ENCODE peak calls at places on chromosomes 3 and 15, in nine cellular contexts. One of them, this sample, is unnamed.

GRCh38 chr3:157417247-157417646 is 19.4 kb upstream of the PTX3 start:
- DNase-seq in GM23338: no peak
- DNase-seq in stomach: no peak
- DNase-seq in brain microvascular endothelial cell: no peak
- DNase-seq in pancreas: no peak
- DNase-seq in fibroblast of lung: no peak
- DNase-seq in psoas muscle: no peak
- DNase-seq in CD8-positive, alpha-beta T cell: no peak
- DNase-seq in spleen: no peak
- DNase-seq in this sample: no peak

GRCh38 chr3:42689421-42690014 is 4.2 kb downstream of the KLHL40 start:
- DNase-seq in psoas muscle: no peak
- DNase-seq in fibroblast of lung: no peak
- DNase-seq in CD8-positive, alpha-beta T cell: no peak
- DNase-seq in brain microvascular endothelial cell: no peak
- DNase-seq in spleen: peak
- DNase-seq in GM23338: no peak
- DNase-seq in pancreas: no peak
- DNase-seq in stomach: no peak
- DNase-seq in this sample: no peak

GRCh38 chr3:153963012-153963411 is 158.2 kb upstream of the ARHGEF26 start:
- DNase-seq in brain microvascular endothelial cell: no peak
- DNase-seq in spleen: no peak
- DNase-seq in pancreas: no peak
- DNase-seq in stomach: no peak
- DNase-seq in GM23338: no peak
- DNase-seq in CD8-positive, alpha-beta T cell: no peak
- DNase-seq in fibroblast of lung: no peak
- DNase-seq in psoas muscle: no peak
- DNase-seq in this sample: no peak

GRCh38 chr15:80591938-80592825 is 102.9 kb upstream of the ABHD17C start:
- DNase-seq in fibroblast of lung: no peak
- DNase-seq in spleen: no peak
- DNase-seq in psoas muscle: no peak
- DNase-seq in GM23338: no peak
- DNase-seq in CD8-positive, alpha-beta T cell: no peak
- DNase-seq in brain microvascular endothelial cell: no peak
- DNase-seq in pancreas: no peak
- DNase-seq in stomach: no peak
- DNase-seq in this sample: no peak

GRCh38 chr3:71102111-71103039 is 481.2 kb downstream of the FOXP1 start:
- DNase-seq in CD8-positive, alpha-beta T cell: no peak
- DNase-seq in pancreas: no peak
- DNase-seq in fibroblast of lung: peak
- DNase-seq in GM23338: no peak
- DNase-seq in brain microvascular endothelial cell: peak
- DNase-seq in spleen: no peak
- DNase-seq in stomach: no peak
- DNase-seq in psoas muscle: no peak
- DNase-seq in this sample: no peak

GRCh38 chr3:61876797-61877196 is 315.4 kb downstream of the PTPRG start:
- DNase-seq in CD8-positive, alpha-beta T cell: no peak
- DNase-seq in GM23338: no peak
- DNase-seq in stomach: no peak
- DNase-seq in spleen: no peak
- DNase-seq in pancreas: no peak
- DNase-seq in fibroblast of lung: peak
- DNase-seq in psoas muscle: no peak
- DNase-seq in brain microvascular endothelial cell: no peak
- DNase-seq in this sample: no peak

GRCh38 chr3:187986514-187986934 is 167.4 kb upstream of the LPP start:
- DNase-seq in psoas muscle: peak
- DNase-seq in spleen: no peak
- DNase-seq in GM23338: no peak
- DNase-seq in pancreas: no peak
- DNase-seq in CD8-positive, alpha-beta T cell: peak
- DNase-seq in stomach: no peak
- DNase-seq in fibroblast of lung: peak
- DNase-seq in brain microvascular endothelial cell: peak
- DNase-seq in this sample: no peak

GRCh38 chr3:159850481-159850880 is 138.2 kb upstream of the IL12A start:
- DNase-seq in stomach: no peak
- DNase-seq in spleen: no peak
- DNase-seq in fibroblast of lung: no peak
- DNase-seq in psoas muscle: no peak
- DNase-seq in pancreas: no peak
- DNase-seq in CD8-positive, alpha-beta T cell: no peak
- DNase-seq in brain microvascular endothelial cell: no peak
- DNase-seq in GM23338: no peak
- DNase-seq in this sample: no peak

GRCh38 chr15:31306426-31307269 is 20.0 kb upstream of the KLF13 start:
- DNase-seq in CD8-positive, alpha-beta T cell: no peak
- DNase-seq in stomach: peak
- DNase-seq in psoas muscle: peak
- DNase-seq in fibroblast of lung: no peak
- DNase-seq in spleen: no peak
- DNase-seq in GM23338: peak
- DNase-seq in brain microvascular endothelial cell: no peak
- DNase-seq in pancreas: peak
- DNase-seq in this sample: peak

GRCh38 chr3:178084938-178085816 is 451.1 kb upstream of the KCNMB2 start:
- DNase-seq in CD8-positive, alpha-beta T cell: peak
- DNase-seq in GM23338: peak
- DNase-seq in psoas muscle: peak
- DNase-seq in brain microvascular endothelial cell: peak
- DNase-seq in stomach: peak
- DNase-seq in fibroblast of lung: peak
- DNase-seq in pancreas: peak
- DNase-seq in spleen: no peak
- DNase-seq in this sample: peak

GRCh38 chr15:89533861-89534544 is 37.6 kb upstream of the RHCG start:
- DNase-seq in GM23338: no peak
- DNase-seq in pancreas: no peak
- DNase-seq in fibroblast of lung: no peak
- DNase-seq in stomach: no peak
- DNase-seq in CD8-positive, alpha-beta T cell: no peak
- DNase-seq in psoas muscle: no peak
- DNase-seq in brain microvascular endothelial cell: peak
- DNase-seq in spleen: no peak
- DNase-seq in this sample: no peak

GRCh38 chr3:111695584-111696213 is 100.6 kb upstream of the ZBED2 start:
- DNase-seq in spleen: no peak
- DNase-seq in GM23338: no peak
- DNase-seq in stomach: no peak
- DNase-seq in pancreas: no peak
- DNase-seq in CD8-positive, alpha-beta T cell: no peak
- DNase-seq in brain microvascular endothelial cell: peak
- DNase-seq in psoas muscle: no peak
- DNase-seq in fibroblast of lung: peak
- DNase-seq in this sample: no peak

GRCh38 chr15:57527382-57528091 is 64.2 kb upstream of the MYZAP start:
- DNase-seq in brain microvascular endothelial cell: peak
- DNase-seq in pancreas: no peak
- DNase-seq in stomach: no peak
- DNase-seq in GM23338: peak
- DNase-seq in fibroblast of lung: peak
- DNase-seq in spleen: no peak
- DNase-seq in CD8-positive, alpha-beta T cell: no peak
- DNase-seq in psoas muscle: no peak
- DNase-seq in this sample: no peak

DNA sequence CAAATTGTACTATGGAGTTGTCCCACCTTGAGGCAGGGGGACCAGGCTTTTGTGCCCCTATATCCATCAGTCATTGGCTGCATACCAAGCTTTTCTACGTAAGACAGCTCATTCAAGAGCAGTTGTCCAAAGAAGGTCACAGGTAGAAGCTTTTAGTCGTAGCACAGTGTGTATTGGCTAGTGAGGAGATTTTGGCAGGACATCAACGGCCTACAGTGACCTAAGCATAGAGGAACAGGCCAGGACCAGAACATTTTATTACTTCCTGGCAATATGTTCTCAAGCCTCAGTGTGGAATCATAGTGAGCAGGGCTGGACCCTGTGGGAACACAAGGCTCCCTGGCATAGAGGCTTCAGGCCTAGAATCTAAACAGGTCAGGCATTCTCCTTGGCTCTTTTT is 105.4 kb upstream of the ANKRD28 start:
- DNase-seq in pancreas: no peak
- DNase-seq in brain microvascular endothelial cell: no peak
- DNase-seq in fibroblast of lung: peak
- DNase-seq in CD8-positive, alpha-beta T cell: no peak
- DNase-seq in GM23338: no peak
- DNase-seq in stomach: peak
- DNase-seq in psoas muscle: peak
- DNase-seq in spleen: no peak
- DNase-seq in this sample: no peak
- H3K27ac ChIP-seq in pancreas: peak
- H3K27ac ChIP-seq in brain microvascular endothelial cell: no peak
- H3K27ac ChIP-seq in fibroblast of lung: no peak
- H3K27ac ChIP-seq in CD8-positive, alpha-beta T cell: no peak
- H3K27ac ChIP-seq in GM23338: no peak
- H3K27ac ChIP-seq in stomach: peak
- H3K27ac ChIP-seq in psoas muscle: peak
- H3K27ac ChIP-seq in spleen: no peak
- H3K27ac ChIP-seq in this sample: no peak

DNA sequence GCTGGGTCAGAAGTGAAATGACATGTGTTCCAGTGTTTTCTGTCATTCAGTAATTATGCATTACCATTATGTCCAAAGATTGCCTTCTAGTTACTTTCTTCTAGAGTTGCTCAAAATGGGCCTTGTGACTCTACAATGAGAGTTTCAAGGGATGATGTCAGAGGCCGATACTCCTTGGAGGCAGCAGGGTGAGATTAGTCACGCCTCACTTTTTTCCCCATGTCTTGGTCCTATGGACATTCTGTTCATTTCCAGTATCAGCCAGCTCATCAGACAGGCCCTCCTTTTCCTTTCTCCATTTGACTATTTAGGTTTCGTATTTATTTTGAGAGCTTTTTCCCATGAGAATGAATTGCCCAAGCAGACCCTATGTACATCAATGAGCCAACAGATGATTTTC is 17.5 kb downstream of the VGLL3 start:
- DNase-seq in brain microvascular endothelial cell: peak
- DNase-seq in stomach: no peak
- DNase-seq in fibroblast of lung: peak
- DNase-seq in pancreas: no peak
- DNase-seq in GM23338: no peak
- DNase-seq in CD8-positive, alpha-beta T cell: no peak
- DNase-seq in psoas muscle: no peak
- DNase-seq in spleen: no peak
- DNase-seq in this sample: no peak
- H3K27ac ChIP-seq in brain microvascular endothelial cell: peak
- H3K27ac ChIP-seq in stomach: no peak
- H3K27ac ChIP-seq in fibroblast of lung: no peak
- H3K27ac ChIP-seq in pancreas: no peak
- H3K27ac ChIP-seq in GM23338: no peak
- H3K27ac ChIP-seq in CD8-positive, alpha-beta T cell: no peak
- H3K27ac ChIP-seq in psoas muscle: no peak
- H3K27ac ChIP-seq in spleen: no peak
- H3K27ac ChIP-seq in this sample: no peak

GRCh38 chr3:64184621-64185020 is 40.6 kb downstream of the PRICKLE2 start:
- DNase-seq in pancreas: no peak
- DNase-seq in fibroblast of lung: peak
- DNase-seq in CD8-positive, alpha-beta T cell: no peak
- DNase-seq in psoas muscle: no peak
- DNase-seq in GM23338: no peak
- DNase-seq in stomach: no peak
- DNase-seq in spleen: no peak
- DNase-seq in brain microvascular endothelial cell: peak
- DNase-seq in this sample: no peak

GRCh38 chr3:64186667-64187064 is 38.6 kb downstream of the PRICKLE2 start:
- DNase-seq in GM23338: no peak
- DNase-seq in fibroblast of lung: no peak
- DNase-seq in brain microvascular endothelial cell: no peak
- DNase-seq in CD8-positive, alpha-beta T cell: no peak
- DNase-seq in stomach: no peak
- DNase-seq in pancreas: no peak
- DNase-seq in spleen: no peak
- DNase-seq in psoas muscle: no peak
- DNase-seq in this sample: no peak

GRCh38 chr3:64188810-64189560 is 36.3 kb downstream of the PRICKLE2 start:
- DNase-seq in spleen: no peak
- DNase-seq in fibroblast of lung: peak
- DNase-seq in GM23338: no peak
- DNase-seq in psoas muscle: no peak
- DNase-seq in brain microvascular endothelial cell: peak
- DNase-seq in stomach: no peak
- DNase-seq in CD8-positive, alpha-beta T cell: no peak
- DNase-seq in pancreas: no peak
- DNase-seq in this sample: no peak

GRCh38 chr3:64187065-64187959 is 38.0 kb downstream of the PRICKLE2 start:
- DNase-seq in psoas muscle: no peak
- DNase-seq in pancreas: peak
- DNase-seq in CD8-positive, alpha-beta T cell: no peak
- DNase-seq in brain microvascular endothelial cell: peak
- DNase-seq in stomach: peak
- DNase-seq in fibroblast of lung: peak
- DNase-seq in GM23338: no peak
- DNase-seq in spleen: no peak
- DNase-seq in this sample: peak

DNA sequence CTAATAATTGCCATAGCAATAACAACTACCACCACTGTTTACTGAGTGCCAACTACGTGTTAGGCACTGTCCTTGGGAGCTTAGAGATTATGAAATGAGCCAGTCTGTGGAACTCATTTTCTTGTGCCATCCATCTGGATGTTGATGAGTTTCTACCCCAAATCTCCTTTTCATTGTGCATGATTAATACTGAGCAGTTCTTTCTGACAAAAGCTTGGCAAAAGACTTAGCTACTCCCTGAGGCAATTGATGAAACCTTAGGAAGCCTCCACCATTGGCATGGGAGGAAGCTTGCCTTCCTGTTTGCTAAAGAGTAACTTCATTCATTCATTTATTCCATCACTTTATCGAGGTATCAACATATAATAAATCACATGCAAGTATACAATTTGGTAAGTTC is 39.8 kb downstream of the PRICKLE2 start:
- DNase-seq in brain microvascular endothelial cell: no peak
- DNase-seq in CD8-positive, alpha-beta T cell: no peak
- DNase-seq in psoas muscle: no peak
- DNase-seq in GM23338: no peak
- DNase-seq in fibroblast of lung: no peak
- DNase-seq in stomach: no peak
- DNase-seq in pancreas: no peak
- DNase-seq in spleen: no peak
- DNase-seq in this sample: no peak
- H3K27ac ChIP-seq in brain microvascular endothelial cell: no peak
- H3K27ac ChIP-seq in CD8-positive, alpha-beta T cell: no peak
- H3K27ac ChIP-seq in psoas muscle: no peak
- H3K27ac ChIP-seq in GM23338: no peak
- H3K27ac ChIP-seq in fibroblast of lung: no peak
- H3K27ac ChIP-seq in stomach: peak
- H3K27ac ChIP-seq in pancreas: no peak
- H3K27ac ChIP-seq in spleen: no peak
- H3K27ac ChIP-seq in this sample: no peak

DNA sequence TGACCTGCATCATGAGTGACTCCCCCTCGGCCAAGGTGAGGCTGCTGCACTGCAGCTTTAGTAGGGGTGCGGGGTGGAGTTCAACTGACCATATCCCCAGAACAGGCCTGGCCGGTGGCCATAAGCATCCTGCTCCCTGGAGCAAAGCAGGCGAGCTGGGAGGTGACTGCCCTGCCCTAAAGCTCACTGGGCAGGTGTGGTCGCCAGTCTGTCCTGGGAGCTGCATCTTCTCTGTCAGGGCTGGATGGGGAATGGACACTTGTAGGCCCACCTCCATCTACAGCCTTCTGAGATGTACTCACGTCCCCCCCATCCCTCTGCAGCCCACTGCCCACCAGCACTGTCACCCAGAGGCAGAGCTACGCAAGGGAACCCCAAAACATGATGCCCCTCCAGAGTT is 14.5 kb downstream of the NBEAL2 start:
- DNase-seq in GM23338: no peak
- DNase-seq in fibroblast of lung: no peak
- DNase-seq in pancreas: peak
- DNase-seq in spleen: no peak
- DNase-seq in stomach: no peak
- DNase-seq in CD8-positive, alpha-beta T cell: no peak
- DNase-seq in brain microvascular endothelial cell: no peak
- DNase-seq in psoas muscle: peak
- DNase-seq in this sample: no peak
- H3K27ac ChIP-seq in GM23338: no peak
- H3K27ac ChIP-seq in fibroblast of lung: no peak
- H3K27ac ChIP-seq in pancreas: no peak
- H3K27ac ChIP-seq in spleen: no peak
- H3K27ac ChIP-seq in stomach: no peak
- H3K27ac ChIP-seq in CD8-positive, alpha-beta T cell: no peak
- H3K27ac ChIP-seq in brain microvascular endothelial cell: no peak
- H3K27ac ChIP-seq in psoas muscle: no peak
- H3K27ac ChIP-seq in this sample: no peak

This sample was measured in caudate nucleus.